ENCODE peak calls at places on chromosome 3, in six cellular contexts. X, M, G, Z, R and L are unnamed samples.
A peak's percentile ranks its signal among the peaks of the same experiment; 100 is the strongest.

GRCh38 chr3:171028025-171028778 is 1.7 kb upstream of the SLC2A2 start:
- DNase-seq in X (peak; percentile 81), M (peak; percentile 15), G (peak; percentile 76), Z (peak; percentile 77), R (peak; percentile 92), L (peak; percentile 75)

GRCh38 chr3:15284121-15284889 is 48.1 kb downstream of the SH3BP5 start:
- DNase-seq in X (no peak), M (no peak), G (no peak), Z (no peak), R (no peak), L (no peak)

GRCh38 chr3:193605876-193606275 is 12.9 kb downstream of the OPA1 start:
- DNase-seq in X (peak; percentile 59), M (peak; percentile 36), G (peak; percentile 89), Z (peak; percentile 68), R (peak; percentile 65), L (peak; percentile 77)

GRCh38 chr3:172189213-172189612 is 149.8 kb downstream of the FNDC3B start:
- DNase-seq in X (no peak), M (no peak), G (no peak), Z (no peak), R (no peak), L (no peak)

GRCh38 chr3:87501076-87501475 is 224.7 kb upstream of the POU1F1 start:
- DNase-seq in X (no peak), M (no peak), G (no peak), Z (no peak), R (no peak), L (no peak)

GRCh38 chr3:41569632-41570338 is 370.5 kb downstream of the CTNNB1 start:
- DNase-seq in X (no peak), M (no peak), G (peak; percentile 47), Z (no peak), R (no peak), L (no peak)

GRCh38 chr3:4497884-4498283 is 4.7 kb downstream of the ITPR1 start:
- DNase-seq in X (no peak), M (no peak), G (no peak), Z (no peak), R (no peak), L (no peak)

GRCh38 chr3:141489184-141489583 is 2.4 kb downstream of the RASA2 start:
- DNase-seq in X (no peak), M (no peak), G (no peak), Z (no peak), R (no peak), L (no peak)

GRCh38 chr3:45034612-45035252 is 8.6 kb downstream of the CLEC3B start:
- DNase-seq in X (no peak), M (no peak), G (no peak), Z (no peak), R (no peak), L (no peak)

GRCh38 chr3:34254285-34254684 is 455.9 kb downstream of the PDCD6IP start:
- DNase-seq in X (no peak), M (no peak), G (no peak), Z (no peak), R (no peak), L (no peak)

GRCh38 chr3:194906970-194907629 is 221.4 kb downstream of the FAM43A start:
- DNase-seq in X (no peak), M (no peak), G (no peak), Z (no peak), R (no peak), L (peak; percentile 4)

GRCh38 chr3:122030381-122031122 is 8.5 kb upstream of the ILDR1 start:
- DNase-seq in X (no peak), M (no peak), G (no peak), Z (no peak), R (peak; percentile 41), L (peak; percentile 24)

GRCh38 chr3:99499235-99499798 is 139.1 kb upstream of the COL8A1 start:
- DNase-seq in X (no peak), M (no peak), G (peak; percentile 75), Z (no peak), R (peak; percentile 73), L (peak; percentile 63)

GRCh38 chr3:85603378-85603777 is 644.6 kb downstream of the CADM2 start:
- DNase-seq in X (no peak), M (peak; percentile 23), G (no peak), Z (no peak), R (no peak), L (no peak)

GRCh38 chr3:141408596-141408995 is 40.3 kb downstream of the ZBTB38 start:
- DNase-seq in X (no peak), M (no peak), G (no peak), Z (no peak), R (no peak), L (no peak)

GRCh38 chr3:41140242-41140641 is 59.1 kb upstream of the CTNNB1 start:
- DNase-seq in X (no peak), M (no peak), G (peak; percentile 80), Z (no peak), R (no peak), L (no peak)

GRCh38 chr3:187210555-187211327 is 13.5 kb downstream of the RTP1 start:
- DNase-seq in X (no peak), M (peak; percentile 23), G (no peak), Z (no peak), R (peak; percentile 41), L (no peak)

GRCh38 chr3:119418641-119419040 is 44.8 kb downstream of the TMEM39A start:
- DNase-seq in X (no peak), M (no peak), G (no peak), Z (no peak), R (peak; percentile 66), L (peak; percentile 10)

GRCh38 chr3:195708066-195708465 is 12.7 kb upstream of the MUC20 start:
- DNase-seq in X (no peak), M (no peak), G (no peak), Z (no peak), R (no peak), L (no peak)

GRCh38 chr3:140439527-140439926 is 238.3 kb upstream of the TRIM42 start:
- DNase-seq in X (no peak), M (no peak), G (no peak), Z (no peak), R (no peak), L (no peak)

GRCh38 chr3:72520205-72520604 is 328.0 kb downstream of the SHQ1 start:
- DNase-seq in X (no peak), M (no peak), G (no peak), Z (no peak), R (no peak), L (no peak)
- H3K4me2 ChIP-seq in X (no peak overlapping the region), M (no peak overlapping the region), G (no peak overlapping the region), Z (no peak overlapping the region), R (no peak overlapping the region), L (no peak overlapping the region)

GRCh38 chr3:37536799-37537311 is 324.8 kb upstream of the CTDSPL start:
- DNase-seq in X (no peak), M (no peak), G (no peak), Z (no peak), R (no peak), L (no peak)
- H3K14ac ChIP-seq in X (no peak overlapping the region), M (no peak overlapping the region), G (no peak overlapping the region), Z (no peak overlapping the region), R (no peak overlapping the region), L (no peak overlapping the region)

GRCh38 chr3:48157950-48158376 is 30.3 kb downstream of the CDC25A start:
- DNase-seq in X (peak; percentile 74), M (peak; percentile 59), G (peak; percentile 86), Z (peak; percentile 87), R (peak; percentile 70), L (peak; percentile 72)
- H3K4me2 ChIP-seq in X (no peak overlapping the region), M (no peak overlapping the region), G (no peak overlapping the region), Z (no peak overlapping the region), R (no peak overlapping the region), L (no peak overlapping the region)

GRCh38 chr3:128935922-128936321 is 56.5 kb downstream of the ACAD9 start:
- DNase-seq in X (no peak), M (no peak), G (no peak), Z (peak; percentile 28), R (no peak), L (no peak)
- H3K14ac ChIP-seq in X (no peak overlapping the region), M (peak overlapping the region; percentile 21), G (no peak overlapping the region), Z (no peak overlapping the region), R (no peak overlapping the region), L (no peak overlapping the region)